ENCODE peak calls at places on chromosome 17, in nine cellular contexts. B is Calu3, H is RPMI8226, G is cardiac fibroblast, E is breast epithelium, F is NCI-H1417, Q is esophagus squamous epithelium, L is fibroblast of the conjunctiva, S is NCI-H1930. I is an unnamed sample.

GRCh38 chr17:63961355-63962207 is 11.1 kb downstream of the SCN4A start:
- DNase-seq in L (peak; percentile 79), Q (no peak), E (no peak), B (no peak), S (peak; percentile 62), G (peak; percentile 80), H (no peak), F (peak; percentile 28), I (no peak)

GRCh38 chr17:72439893-72440502 is 319.2 kb downstream of the SOX9 start:
- DNase-seq in Q (no peak), B (no peak), G (no peak), F (no peak), L (no peak), H (no peak), S (no peak), E (no peak), I (no peak)

GRCh38 chr17:79612468-79613194 is 1.8 kb upstream of the RBFOX3 start:
- DNase-seq in L (peak; percentile 5), G (peak; percentile 12), Q (no peak), H (peak; percentile 83), S (peak; percentile 82), B (peak; percentile 82), E (no peak), F (peak; percentile 31), I (no peak)

GRCh38 chr17:62995377-62995885 is 29.4 kb downstream of the TANC2 start:
- DNase-seq in Q (no peak), H (peak; percentile 54), S (no peak), F (peak; percentile 69), G (peak; percentile 68), L (peak; percentile 28), B (peak; percentile 21), E (no peak), I (no peak)

GRCh38 chr17:34589120-34589965 is 10.0 kb downstream of the TMEM132E start:
- DNase-seq in B (no peak), L (no peak), G (no peak), E (no peak), F (no peak), S (no peak), Q (no peak), H (no peak), I (no peak)

GRCh38 chr17:77717941-77718668 is 240.4 kb upstream of the TNRC6C start:
- DNase-seq in Q (no peak), B (no peak), F (no peak), E (no peak), S (no peak), L (no peak), G (no peak), H (no peak), I (no peak)

GRCh38 chr17:40090234-40091111 is 9.9 kb downstream of the NR1D1 start:
- DNase-seq in Q (no peak), L (no peak), F (no peak), B (no peak), G (no peak), H (no peak), E (no peak), S (no peak), I (no peak)

GRCh38 chr17:32102697-32103096 is 39.6 kb upstream of the RHOT1 start:
- DNase-seq in E (no peak), Q (no peak), B (no peak), H (no peak), F (no peak), L (no peak), S (no peak), G (peak; percentile 37), I (no peak)

GRCh38 chr17:73431401-73432205 is 119.8 kb upstream of the CDC42EP4 start:
- DNase-seq in S (no peak), E (no peak), L (no peak), Q (no peak), H (no peak), F (no peak), G (no peak), B (no peak), I (no peak)

GRCh38 chr17:47864791-47865216 is 13.8 kb upstream of the SP6 start:
- DNase-seq in E (peak; percentile 84), L (no peak), B (no peak), H (peak; percentile 39), F (peak; percentile 63), Q (no peak), S (no peak), G (no peak), I (no peak)

I was measured in frontal cortex.